ENCODE peak calls at places on chromosomes 1 and 21, in ten cellular contexts. A, D, F, I, Y, W, H, J, K and X are unnamed samples.
A peak's percentile ranks its signal among the peaks of the same experiment; 100 is the strongest.

GRCh38 chr1:225467193-225468020 is 39.6 kb upstream of the LBR start:
- DNase-seq in I (peak; percentile 86), F (no peak), D (no peak), K (no peak), Y (no peak), A (peak; percentile 94), W (peak; percentile 85), J (no peak), H (peak; percentile 60), X (peak; percentile 69)

GRCh38 chr1:115112496-115113375 is 23.4 kb upstream of the TSPAN2 start:
- DNase-seq in J (peak; percentile 16), D (no peak), I (peak; percentile 43), W (no peak), Y (no peak), H (no peak), F (peak; percentile 6), A (peak; percentile 47), K (no peak), X (peak; percentile 25)

GRCh38 chr1:220803401-220804201 is 16.9 kb downstream of the MTARC1 start:
- DNase-seq in H (no peak), F (no peak), J (no peak), A (peak; percentile 55), D (no peak), I (no peak), K (peak; percentile 30), W (no peak), Y (peak; percentile 20), X (peak; percentile 59)

GRCh38 chr1:29599071-29599470 is 362.7 kb downstream of the PTPRU start:
- DNase-seq in W (no peak), D (no peak), Y (no peak), H (no peak), A (no peak), F (no peak), J (no peak), I (no peak), K (no peak), X (no peak)

GRCh38 chr1:223813645-223814044 is 32.1 kb downstream of the TP53BP2 start:
- DNase-seq in W (no peak), A (no peak), K (no peak), J (no peak), I (no peak), H (no peak), Y (no peak), D (no peak), F (no peak), X (no peak)

GRCh38 chr21:17196619-17197018 is 316.2 kb upstream of the CXADR start:
- DNase-seq in W (no peak), F (no peak), J (no peak), H (no peak), I (no peak), Y (no peak), D (no peak), A (no peak), K (no peak), X (no peak)

GRCh38 chr1:105793541-105794146 is 1262.8 kb upstream of the PRMT6 start:
- DNase-seq in W (no peak), A (peak; percentile 54), K (no peak), F (no peak), I (no peak), J (no peak), Y (peak; percentile 7), D (no peak), H (no peak), X (no peak)

GRCh38 chr1:83959824-83960441 is 39.0 kb downstream of the TTLL7 start:
- DNase-seq in A (no peak), J (no peak), F (no peak), W (no peak), Y (no peak), K (no peak), D (no peak), H (no peak), I (no peak), X (no peak)

GRCh38 chr1:192529811-192530210 is 45.8 kb upstream of the RGS1 start:
- DNase-seq in J (no peak), K (no peak), D (no peak), A (no peak), F (no peak), Y (no peak), H (no peak), W (no peak), I (no peak), X (no peak)

GRCh38 chr1:55690366-55690765 is 475.2 kb upstream of the USP24 start:
- DNase-seq in F (no peak), H (no peak), W (no peak), K (no peak), I (no peak), J (no peak), D (no peak), Y (no peak), A (no peak), X (no peak)

GRCh38 chr1:97571760-97572159 is 349.1 kb downstream of the DPYD start:
- DNase-seq in K (no peak), F (no peak), J (no peak), A (no peak), Y (no peak), D (no peak), H (no peak), W (no peak), I (no peak), X (no peak)

GRCh38 chr1:89761901-89762300 is 58.9 kb upstream of the LRRC8D start:
- DNase-seq in F (no peak), K (no peak), A (no peak), I (no peak), W (no peak), D (no peak), Y (no peak), J (no peak), H (no peak), X (peak; percentile 67)

GRCh38 chr1:150002217-150002616 is 8.3 kb downstream of the OTUD7B start:
- DNase-seq in K (no peak), J (no peak), I (no peak), A (no peak), D (no peak), Y (no peak), W (no peak), H (no peak), F (no peak), X (no peak)

GRCh38 chr1:150001415-150001814 is 9.1 kb downstream of the OTUD7B start:
- DNase-seq in A (no peak), D (no peak), J (no peak), H (no peak), F (no peak), K (no peak), Y (no peak), W (no peak), I (no peak), X (no peak)

GRCh38 chr1:149995927-149996326 is 14.6 kb downstream of the OTUD7B start:
- DNase-seq in D (no peak), J (peak; percentile 44), Y (peak; percentile 15), F (no peak), I (no peak), H (no peak), W (no peak), K (no peak), A (no peak), X (peak; percentile 51)

GRCh38 chr1:149993764-149994163 is 16.8 kb downstream of the OTUD7B start:
- DNase-seq in A (no peak), Y (no peak), H (no peak), W (no peak), J (no peak), K (no peak), I (no peak), F (no peak), D (no peak), X (no peak)

DNA sequence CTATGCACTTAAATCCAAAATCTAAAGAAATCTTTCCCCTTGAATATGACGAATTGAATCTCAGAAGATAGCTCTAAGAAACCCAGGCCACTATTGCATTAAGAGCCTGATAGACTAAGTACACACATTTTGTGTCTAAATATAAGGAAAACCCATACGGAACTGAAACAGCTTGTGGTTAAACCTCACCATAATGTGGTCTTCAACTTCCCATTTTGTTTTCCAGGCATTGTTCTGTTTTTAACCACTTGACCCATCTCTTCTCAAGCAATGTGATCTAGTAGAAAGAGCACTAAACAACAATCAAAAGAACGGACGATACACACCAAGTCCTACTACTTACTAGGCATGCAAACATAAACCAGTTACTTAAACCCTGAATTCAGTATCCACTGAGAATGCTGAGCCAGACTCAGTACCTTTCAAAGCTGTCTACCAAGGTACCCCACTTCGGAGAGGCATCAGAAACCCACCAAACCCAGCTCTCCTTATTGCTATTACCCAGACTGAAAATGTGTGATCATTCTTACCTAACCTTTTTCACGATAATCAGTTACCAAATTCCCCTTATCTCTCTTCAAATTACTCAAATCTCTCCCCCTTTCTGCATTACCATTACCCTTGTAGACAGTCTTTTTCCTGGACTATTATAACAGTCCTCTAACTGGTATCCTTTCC is 12.8 kb downstream of the OTUD7B start:
- DNase-seq in D (no peak), K (no peak), J (no peak), Y (no peak), H (no peak), A (peak; percentile 92), W (no peak), F (no peak), I (no peak), X (no peak)
- TF ChIP-seq POLR2A in D (no peak), K (no peak), J (no peak), Y (no peak), H (no peak), A (no peak), W (no peak), F (no peak), I (no peak), X (no peak)

DNA sequence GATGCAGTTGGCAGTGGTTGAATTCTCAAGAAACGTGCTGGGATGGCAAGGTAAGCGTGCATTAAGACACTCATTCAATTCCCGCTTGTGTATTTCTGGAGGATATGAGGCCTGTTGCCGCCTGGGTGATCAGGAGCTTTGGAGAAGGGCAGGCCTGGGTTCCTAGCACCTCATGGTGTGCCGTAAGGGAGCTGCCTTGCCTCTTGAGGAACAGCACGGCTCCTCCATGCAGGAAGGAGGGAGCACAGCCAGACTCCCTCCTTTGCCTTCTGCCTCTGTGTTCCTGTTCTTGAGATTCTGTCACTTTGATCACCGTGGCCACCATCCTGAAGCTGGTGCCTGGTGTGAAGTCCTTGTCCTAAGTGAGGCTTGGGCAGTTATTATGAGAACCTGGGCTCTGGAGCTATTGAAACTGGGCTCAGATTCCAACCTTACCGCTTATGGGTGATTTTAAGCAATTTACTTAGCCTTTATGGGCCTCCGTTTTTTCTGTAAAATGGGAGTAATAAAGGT is 18.3 kb downstream of the SLFNL1 start:
- DNase-seq in H (no peak), I (no peak), Y (no peak), W (no peak), K (no peak), F (no peak), J (no peak), D (no peak), A (no peak), X (no peak)
- TF ChIP-seq POLR2A in H (no peak), I (no peak), Y (no peak), W (no peak), K (no peak), F (no peak), J (no peak), D (no peak), A (no peak), X (no peak)

GRCh38 chr1:23670709-23671108 is 20.9 kb upstream of the RPL11 start:
- DNase-seq in H (no peak), K (no peak), I (no peak), Y (no peak), W (no peak), J (no peak), D (no peak), F (no peak), A (no peak), X (no peak)
- TF ChIP-seq POLR2A in H (no peak), K (no peak), I (no peak), Y (no peak), W (no peak), J (no peak), D (no peak), F (no peak), A (no peak), X (no peak)

GRCh38 chr1:32981003-32981909 is 16.6 kb upstream of the RNF19B start:
- DNase-seq in A (peak; percentile 90), W (peak; percentile 64), I (peak; percentile 87), K (peak; percentile 72), Y (peak; percentile 77), F (no peak), J (peak; percentile 89), H (no peak), D (no peak), X (peak; percentile 96)
- TF ChIP-seq POLR2A in A (no peak), W (no peak), I (peak; percentile 79), K (peak; percentile 19), Y (no peak), F (no peak), J (peak; percentile 48), H (peak; percentile 67), D (no peak), X (no peak)